ENCODE peak calls at places on chromosomes 2 and 18, in four cellular contexts. Z is Calu3, N is left lung, U is T-helper 1 cell. Q is an unnamed sample.

GRCh38 chr2:168703926-168704325 is 98.5 kb upstream of the NOSTRIN start:
- DNase-seq in Z (no peak), N (no peak), U (no peak), Q (no peak)

GRCh38 chr2:2568411-2568810 is 237.3 kb upstream of the MYT1L start:
- DNase-seq in Z (no peak), N (no peak), U (no peak), Q (no peak)

GRCh38 chr18:39960545-39960944 is 1994.5 kb upstream of the PIK3C3 start:
- DNase-seq in Z (no peak), N (no peak), U (no peak), Q (no peak)

GRCh38 chr2:207869784-207870778 is 100.4 kb upstream of the FZD5 start:
- DNase-seq in Z (peak), N (peak), U (no peak), Q (no peak)

GRCh38 chr2:38581193-38582147 is 21.3 kb downstream of the HNRNPLL start:
- DNase-seq in Z (peak), N (peak), U (peak), Q (peak)

GRCh38 chr2:223526106-223526505 is 76.1 kb downstream of the SCG2 start:
- DNase-seq in Z (no peak), N (no peak), U (no peak), Q (no peak)

GRCh38 chr18:29853126-29853525 is 1189.4 kb downstream of the DSC3 start:
- DNase-seq in Z (no peak), N (no peak), U (no peak), Q (no peak)

GRCh38 chr2:15142069-15142689 is 419.0 kb downstream of the NBAS start:
- DNase-seq in Z (no peak), N (peak), U (peak), Q (peak)

GRCh38 chr18:36025025-36025424 is 42.3 kb downstream of the RPRD1A start:
- DNase-seq in Z (no peak), N (no peak), U (no peak), Q (no peak)

GRCh38 chr2:190922411-190922810 is 41.8 kb downstream of the GLS start:
- DNase-seq in Z (no peak), N (no peak), U (no peak), Q (no peak)

GRCh38 chr2:11697103-11697871 is 27.3 kb upstream of the NTSR2 start:
- DNase-seq in Z (peak), N (peak), U (no peak), Q (no peak)

GRCh38 chr2:25483584-25484266 is 142.0 kb upstream of the DNMT3A start:
- DNase-seq in Z (no peak), N (no peak), U (no peak), Q (no peak)

GRCh38 chr2:21326152-21326551 is 202.4 kb downstream of the TDRD15 start:
- DNase-seq in Z (no peak), N (no peak), U (no peak), Q (no peak)

GRCh38 chr2:9013403-9013802 is 9.9 kb upstream of the MBOAT2 start:
- DNase-seq in Z (no peak), N (no peak), U (no peak), Q (no peak)

GRCh38 chr18:24560511-24560981 is 100.1 kb downstream of the HRH4 start:
- DNase-seq in Z (peak), N (peak), U (no peak), Q (no peak)

GRCh38 chr2:166375736-166376487 is at the start of gene SCN9A:
- DNase-seq in Z (peak), N (peak), U (no peak), Q (no peak)

GRCh38 chr2:19214682-19215391 is 143.6 kb downstream of the OSR1 start:
- DNase-seq in Z (no peak), N (no peak), U (no peak), Q (no peak)

GRCh38 chr2:50529600-50530218 is 502.2 kb downstream of the NRXN1 start:
- DNase-seq in Z (no peak), N (no peak), U (no peak), Q (no peak)

GRCh38 chr2:74587664-74588277 is 33.3 kb downstream of the DOK1 start:
- DNase-seq in Z (peak), N (peak), U (peak), Q (peak)

GRCh38 chr2:53652131-53652530 is 115.5 kb upstream of the CHAC2 start:
- DNase-seq in Z (no peak), N (no peak), U (no peak), Q (no peak)

GRCh38 chr18:24725644-24726043 is 265.2 kb downstream of the HRH4 start:
- DNase-seq in Z (no peak), N (no peak), U (no peak), Q (no peak)

GRCh38 chr2:112958428-112959108 is 19.2 kb upstream of the IL36G start:
- DNase-seq in Z (peak), N (no peak), U (peak), Q (no peak)

GRCh38 chr2:20438334-20439192 is 8.3 kb upstream of the RHOB start:
- DNase-seq in Z (peak), N (peak), U (no peak), Q (no peak)

GRCh38 chr2:79977782-79978181 is 326.8 kb downstream of the LRRTM1 start:
- DNase-seq in Z (no peak), N (no peak), U (no peak), Q (no peak)

GRCh38 chr18:31102020-31102684 is at the start of gene DSC2:
- DNase-seq in Z (peak), N (peak), U (no peak), Q (no peak)

GRCh38 chr2:177295479-177295878 is 31.0 kb upstream of the NFE2L2 start:
- DNase-seq in Z (no peak), N (no peak), U (no peak), Q (no peak)

GRCh38 chr2:241673189-241673663 is 13.4 kb downstream of the DTYMK start:
- DNase-seq in Z (no peak), N (no peak), U (no peak), Q (no peak)

GRCh38 chr2:237744613-237745249 is 53.8 kb upstream of the RBM44 start:
- DNase-seq in Z (peak), N (peak), U (peak), Q (peak)

GRCh38 chr2:30354621-30355020 is 92.4 kb upstream of the LCLAT1 start:
- DNase-seq in Z (no peak), N (no peak), U (no peak), Q (no peak)

GRCh38 chr2:161028581-161028980 is 131.6 kb upstream of the TANK start:
- DNase-seq in Z (no peak), N (no peak), U (no peak), Q (no peak)

GRCh38 chr2:204127238-204127637 is 190.7 kb downstream of the ICOS start:
- DNase-seq in Z (no peak), N (no peak), U (no peak), Q (no peak)

GRCh38 chr18:79664525-79665125 is 15.0 kb upstream of the CTDP1 start:
- DNase-seq in Z (no peak), N (no peak), U (no peak), Q (no peak)

GRCh38 chr18:3451166-3451988 is 1.4 kb downstream of the TGIF1 start:
- DNase-seq in Z (peak), N (peak), U (peak), Q (peak)

GRCh38 chr2:25618676-25619075 is 54.7 kb downstream of the DTNB start:
- DNase-seq in Z (peak), N (no peak), U (no peak), Q (no peak)

GRCh38 chr2:68721482-68722071 is 13.0 kb upstream of the ARHGAP25 start:
- DNase-seq in Z (peak), N (no peak), U (peak), Q (peak)